ENCODE peak calls at places on chromosome 18, in nine cellular contexts. U, Q, G, W, B, K, V, E and P are unnamed samples.

GRCh38 chr18:9575558-9575957 is 38.8 kb downstream of the PPP4R1 start:
- DNase-seq in U (peak), Q (peak), G (peak), W (peak), B (no peak), K (peak), V (peak), E (peak), P (no peak)

GRCh38 chr18:37537868-37538525 is 27.6 kb downstream of the CELF4 start:
- DNase-seq in U (peak), Q (peak), G (peak), W (peak), B (peak), K (peak), V (peak), E (peak), P (peak)

GRCh38 chr18:59928201-59928600 is 28.4 kb downstream of the PMAIP1 start:
- DNase-seq in U (no peak), Q (no peak), G (no peak), W (no peak), B (no peak), K (no peak), V (no peak), E (no peak), P (no peak)

GRCh38 chr18:78630356-78630755 is 349.3 kb upstream of the SALL3 start:
- DNase-seq in U (no peak), Q (no peak), G (no peak), W (no peak), B (no peak), K (no peak), V (no peak), E (no peak), P (no peak)

GRCh38 chr18:8413751-8414150 is 195.5 kb upstream of the RAB12 start:
- DNase-seq in U (no peak), Q (no peak), G (no peak), W (no peak), B (no peak), K (no peak), V (no peak), E (no peak), P (no peak)

GRCh38 chr18:59075923-59076322 is 63.8 kb upstream of the SEC11C start:
- DNase-seq in U (no peak), Q (no peak), G (no peak), W (no peak), B (no peak), K (no peak), V (no peak), E (no peak), P (no peak)

GRCh38 chr18:56593906-56594305 is 44.5 kb downstream of the TXNL1 start:
- DNase-seq in U (no peak), Q (no peak), G (no peak), W (no peak), B (no peak), K (no peak), V (peak), E (no peak), P (no peak)

GRCh38 chr18:36017232-36017631 is 44.8 kb downstream of the RMP24 start:
- DNase-seq in U (peak), Q (no peak), G (no peak), W (no peak), B (no peak), K (no peak), V (peak), E (no peak), P (peak)

GRCh38 chr18:8623549-8624106 is 14.4 kb downstream of the RAB12 start:
- DNase-seq in U (no peak), Q (peak), G (no peak), W (peak), B (no peak), K (peak), V (no peak), E (peak), P (no peak)

GRCh38 chr18:39448942-39449341 is 1883.3 kb upstream of the CELF4 start:
- DNase-seq in U (no peak), Q (no peak), G (no peak), W (no peak), B (no peak), K (no peak), V (no peak), E (no peak), P (no peak)

GRCh38 chr18:50745946-50746345 is 73.9 kb downstream of the MRO start:
- DNase-seq in U (no peak), Q (no peak), G (no peak), W (no peak), B (no peak), K (no peak), V (no peak), E (no peak), P (no peak)

GRCh38 chr18:63907649-63908048 is at the start of gene SERPINB10:
- DNase-seq in U (no peak), Q (no peak), G (no peak), W (no peak), B (no peak), K (no peak), V (no peak), E (no peak), P (no peak)

GRCh38 chr18:11327656-11328055 is 178.3 kb upstream of the PIEZO2 start:
- DNase-seq in U (no peak), Q (no peak), G (no peak), W (no peak), B (no peak), K (no peak), V (peak), E (no peak), P (no peak)

GRCh38 chr18:4286256-4286655 is 168.9 kb downstream of the DLGAP1 start:
- DNase-seq in U (no peak), Q (no peak), G (no peak), W (no peak), B (no peak), K (no peak), V (no peak), E (no peak), P (no peak)

GRCh38 chr18:12744103-12744502 is 41.3 kb downstream of the PSMG2 start:
- DNase-seq in U (no peak), Q (no peak), G (no peak), W (no peak), B (no peak), K (no peak), V (peak), E (no peak), P (no peak)

DNA sequence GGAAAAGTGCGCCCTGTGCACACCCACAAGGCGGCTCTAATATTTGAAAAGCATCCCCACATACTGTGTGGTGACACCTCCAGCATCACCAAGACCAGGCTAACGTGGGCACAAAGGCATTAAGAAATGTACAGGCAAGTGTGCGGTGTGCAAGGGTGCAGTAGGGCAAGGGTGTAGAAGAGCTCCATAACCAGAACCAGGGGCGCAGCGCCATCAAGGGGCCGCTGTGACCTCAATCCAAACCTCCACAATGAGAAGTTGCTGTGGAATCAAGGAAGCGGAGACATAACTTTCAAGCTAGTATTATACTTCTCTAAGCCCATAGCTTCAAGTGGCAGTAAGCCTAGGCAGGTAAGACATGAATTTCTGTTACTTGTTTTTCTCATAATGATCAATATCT is 13.0 kb downstream of the L3MBTL4 start:
- DNase-seq in U (no peak), Q (no peak), G (no peak), W (no peak), B (no peak), K (no peak), V (no peak), E (no peak), P (no peak)
- TF ChIP-seq CTCF in U (no peak), Q (no peak), G (no peak), W (no peak), B (no peak), K (no peak), V (no peak), E (no peak), P (no peak)

GRCh38 chr18:62412248-62412979 is 87.3 kb downstream of the TNFRSF11A start:
- DNase-seq in U (no peak), Q (no peak), G (no peak), W (no peak), B (no peak), K (no peak), V (no peak), E (no peak), P (no peak)

GRCh38 chr18:62404881-62405280 is 79.8 kb downstream of the TNFRSF11A start:
- DNase-seq in U (no peak), Q (no peak), G (no peak), W (no peak), B (no peak), K (no peak), V (no peak), E (no peak), P (no peak)

GRCh38 chr18:62403125-62403524 is 78.0 kb downstream of the TNFRSF11A start:
- DNase-seq in U (no peak), Q (no peak), G (no peak), W (no peak), B (no peak), K (peak), V (no peak), E (no peak), P (no peak)

GRCh38 chr18:62409821-62410220 is 84.7 kb downstream of the TNFRSF11A start:
- DNase-seq in U (no peak), Q (no peak), G (no peak), W (no peak), B (no peak), K (no peak), V (no peak), E (no peak), P (no peak)

DNA sequence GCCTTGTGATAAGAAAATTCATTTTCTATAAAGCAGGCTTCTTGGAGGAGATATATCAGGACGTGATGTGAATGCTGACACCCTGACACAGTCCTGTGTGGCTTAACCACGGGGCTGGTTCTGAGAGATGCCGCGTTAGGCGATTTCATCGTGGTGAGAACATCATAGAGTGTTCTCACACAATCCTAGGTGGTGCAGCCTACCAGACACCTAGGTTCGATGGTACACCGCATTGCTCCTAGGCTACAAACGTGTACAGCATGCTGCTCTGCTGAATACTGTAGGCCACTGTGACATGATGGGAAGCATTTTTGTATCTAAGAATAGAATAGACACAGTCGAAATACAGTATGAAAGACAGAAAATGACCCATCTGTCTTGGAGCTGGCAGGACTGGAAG is 82.5 kb downstream of the TNFRSF11A start:
- DNase-seq in U (no peak), Q (no peak), G (no peak), W (no peak), B (no peak), K (no peak), V (no peak), E (no peak), P (no peak)
- TF ChIP-seq CTCF in U (no peak), Q (no peak), G (no peak), W (no peak), B (no peak), K (no peak), V (no peak), E (no peak), P (no peak)

GRCh38 chr18:711693-712400 is 583 bp downstream of the ENOSF1 start:
- DNase-seq in U (peak), Q (peak), G (peak), W (peak), B (peak), K (peak), V (peak), E (peak), P (peak)
- TF ChIP-seq CTCF in U (no peak), Q (no peak), G (no peak), W (no peak), B (no peak), K (no peak), V (peak), E (no peak), P (no peak)

GRCh38 chr18:68172842-68173549 is 541.9 kb downstream of the TMX3 start:
- DNase-seq in U (no peak), Q (no peak), G (no peak), W (no peak), B (no peak), K (no peak), V (no peak), E (no peak), P (no peak)
- TF ChIP-seq CTCF in U (no peak), Q (no peak), G (no peak), W (no peak), B (no peak), K (no peak), V (no peak), E (no peak), P (no peak)

DNA sequence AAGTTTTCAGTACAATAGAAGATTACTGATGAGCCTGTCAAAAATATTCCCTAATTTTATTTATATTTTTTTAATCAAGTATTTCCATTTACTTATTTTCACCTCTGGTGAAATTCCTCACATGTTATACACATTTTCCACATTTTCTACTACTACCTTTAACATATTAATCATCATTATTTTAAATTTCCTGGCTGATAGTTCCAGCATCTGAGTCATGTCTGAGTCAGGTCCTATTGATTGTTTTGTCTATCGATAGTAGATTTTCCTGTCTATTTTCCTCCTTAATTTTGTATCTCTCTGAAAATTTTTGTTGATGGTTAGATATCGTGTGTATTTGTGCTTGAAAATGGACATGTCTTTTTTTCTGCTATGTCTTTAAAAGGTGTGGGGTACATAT is 211.8 kb upstream of the DSEL start:
- DNase-seq in U (no peak), Q (no peak), G (no peak), W (no peak), B (no peak), K (no peak), V (no peak), E (no peak), P (no peak)
- TF ChIP-seq CTCF in U (no peak), Q (no peak), G (no peak), W (no peak), B (no peak), K (no peak), V (no peak), E (no peak), P (no peak)

GRCh38 chr18:24878289-24878688 is 417.9 kb downstream of the HRH4 start:
- DNase-seq in U (peak), Q (no peak), G (no peak), W (no peak), B (no peak), K (no peak), V (peak), E (no peak), P (no peak)
- TF ChIP-seq CTCF in U (peak), Q (peak), G (peak), W (peak), B (no peak), K (peak), V (peak), E (peak), P (peak)

GRCh38 chr18:25669741-25670140 is 317.8 kb upstream of the ZNF521 start:
- DNase-seq in U (no peak), Q (no peak), G (no peak), W (no peak), B (no peak), K (no peak), V (peak), E (no peak), P (no peak)
- TF ChIP-seq CTCF in U (no peak), Q (no peak), G (no peak), W (peak), B (no peak), K (no peak), V (peak), E (peak), P (no peak)

DNA sequence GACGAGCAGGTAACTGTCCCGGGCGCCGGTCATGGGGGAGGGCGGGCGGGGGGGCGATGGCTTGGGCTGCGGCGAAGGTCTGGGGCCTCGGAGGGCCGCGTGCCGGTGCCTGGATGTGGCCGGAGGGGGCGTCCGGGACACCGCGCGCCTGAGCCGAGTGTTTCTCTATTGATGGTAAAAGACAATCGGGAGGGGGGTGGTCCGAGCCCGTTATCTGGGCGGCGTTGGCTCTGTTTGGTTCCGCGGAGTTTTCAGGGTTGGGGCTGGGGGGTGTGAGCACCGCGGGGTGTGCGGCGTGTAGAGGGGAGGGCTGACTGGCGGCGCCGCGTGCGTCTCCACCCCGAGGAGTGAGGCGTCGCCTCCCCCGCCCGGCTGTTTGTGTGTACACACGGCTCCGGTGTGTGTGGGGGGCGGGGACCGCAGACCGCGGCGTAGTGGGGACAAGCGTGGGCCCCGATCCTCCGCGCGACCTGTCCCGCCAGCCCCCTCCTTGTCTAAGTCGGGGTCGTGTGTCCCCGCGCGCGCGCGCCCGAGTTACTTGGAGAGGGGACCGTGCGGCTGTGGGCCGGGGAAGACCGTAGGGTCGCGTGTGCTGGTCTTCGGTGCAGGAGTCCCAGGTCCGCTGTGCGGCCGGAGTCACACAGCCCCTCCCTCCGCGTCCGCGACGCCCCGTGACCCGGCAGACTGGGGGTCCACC is 1.6 kb downstream of the CTIF start:
- DNase-seq in U (no peak), Q (peak), G (peak), W (peak), B (peak), K (peak), V (peak), E (peak), P (no peak)
- TF ChIP-seq CTCF in U (peak), Q (no peak), G (no peak), W (no peak), B (no peak), K (peak), V (peak), E (peak), P (no peak)

DNA sequence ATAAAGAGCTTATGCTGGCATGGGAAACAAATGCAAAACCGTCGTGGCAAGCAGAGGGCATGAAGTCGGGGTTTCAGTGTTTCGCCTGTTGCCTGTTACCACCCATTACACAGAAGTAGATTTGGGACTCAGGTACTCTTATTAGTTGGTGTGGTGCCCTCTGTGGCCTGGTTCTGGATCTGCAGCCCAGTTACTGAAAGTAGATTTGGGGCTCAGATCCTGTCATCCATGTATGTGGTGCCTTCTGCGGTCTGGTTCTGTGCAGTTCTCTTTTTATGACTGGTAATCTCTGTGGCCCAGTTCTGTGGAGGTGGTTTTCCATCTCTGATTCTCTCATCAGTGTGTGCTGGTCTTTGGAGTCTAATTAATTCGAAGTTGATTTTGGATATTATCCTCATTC is 45.2 kb downstream of the ADNP2 start:
- DNase-seq in U (no peak), Q (no peak), G (no peak), W (no peak), B (no peak), K (no peak), V (no peak), E (no peak), P (peak)
- TF ChIP-seq CTCF in U (peak), Q (peak), G (peak), W (no peak), B (no peak), K (peak), V (peak), E (peak), P (peak)